ENCODE peak calls at places on chromosomes 16 and 17, in four cellular contexts. T is left lung; R is CD8-positive, alpha-beta T cell; Y is left ventricle myocardium inferior. J is an unnamed sample. For H3K4me1, the result is how much of the 10 kb centered on the place peaks cover.

GRCh38 chr16:27495191-27495590 is 54.5 kb downstream of the GTF3C1 start:
- DNase-seq in T (peak), R (no peak), Y (no peak), J (no peak)

GRCh38 chr16:56241596-56241995 is 50.3 kb downstream of the GNAO1 start:
- DNase-seq in T (no peak), R (no peak), Y (no peak), J (no peak)

GRCh38 chr16:19179890-19180490 is 11.9 kb downstream of the SYT17 start:
- DNase-seq in T (peak), R (no peak), Y (peak), J (peak)

GRCh38 chr16:73204359-73205152 is 156.6 kb upstream of the ZFHX3 start:
- DNase-seq in T (no peak), R (no peak), Y (no peak), J (no peak)

GRCh38 chr17:79365361-79365760 is 245.5 kb downstream of the RBFOX3 start:
- DNase-seq in T (no peak), R (no peak), Y (no peak), J (no peak)

GRCh38 chr17:51015145-51015558 is 105.5 kb downstream of the SPAG9 start:
- DNase-seq in T (no peak), R (no peak), Y (no peak), J (no peak)

GRCh38 chr16:48608452-48608851 is 1.5 kb downstream of the N4BP1 start:
- DNase-seq in T (no peak), R (peak), Y (no peak), J (no peak)

GRCh38 chr17:30372755-30373154 is 6.0 kb upstream of the CPD start:
- DNase-seq in T (no peak), R (no peak), Y (no peak), J (no peak)

GRCh38 chr16:69186642-69187386 is at the start of gene SNTB2:
- DNase-seq in T (peak), R (peak), Y (peak), J (peak)

GRCh38 chr17:46039592-46040186 is 40.6 kb downstream of the STH start:
- DNase-seq in T (no peak), R (no peak), Y (peak), J (no peak)

GRCh38 chr17:79042421-79043190 is 18.6 kb downstream of the C1QTNF1 start:
- DNase-seq in T (peak), R (peak), Y (peak), J (peak)

GRCh38 chr16:49786926-49787557 is 68.9 kb downstream of the ZNF423 start:
- DNase-seq in T (no peak), R (no peak), Y (no peak), J (no peak)

GRCh38 chr17:48055531-48056245 is 7.5 kb downstream of the NFE2L1 start:
- DNase-seq in T (no peak), R (no peak), Y (no peak), J (no peak)
- H3K4me1 ChIP-seq in T (under half), R (under half), Y (half or more), J (half or more)

GRCh38 chr16:634996-635395 is 1.1 kb downstream of the METTL26 start:
- DNase-seq in T (no peak), R (no peak), Y (no peak), J (no peak)
- H3K4me3 ChIP-seq in T (peak), R (no peak), Y (peak), J (peak)

GRCh38 chr17:27539152-27539551 is 82.9 kb downstream of the KSR1 start:
- DNase-seq in T (no peak), R (no peak), Y (no peak), J (no peak)
- H3K4me1 ChIP-seq in T (under half), R (under half), Y (under half), J (half or more)

GRCh38 chr16:10868089-10868488 is 8.9 kb upstream of the CIITA start:
- DNase-seq in T (no peak), R (no peak), Y (no peak), J (no peak)
- H3K4me3 ChIP-seq in T (no peak), R (no peak), Y (peak), J (peak)

DNA sequence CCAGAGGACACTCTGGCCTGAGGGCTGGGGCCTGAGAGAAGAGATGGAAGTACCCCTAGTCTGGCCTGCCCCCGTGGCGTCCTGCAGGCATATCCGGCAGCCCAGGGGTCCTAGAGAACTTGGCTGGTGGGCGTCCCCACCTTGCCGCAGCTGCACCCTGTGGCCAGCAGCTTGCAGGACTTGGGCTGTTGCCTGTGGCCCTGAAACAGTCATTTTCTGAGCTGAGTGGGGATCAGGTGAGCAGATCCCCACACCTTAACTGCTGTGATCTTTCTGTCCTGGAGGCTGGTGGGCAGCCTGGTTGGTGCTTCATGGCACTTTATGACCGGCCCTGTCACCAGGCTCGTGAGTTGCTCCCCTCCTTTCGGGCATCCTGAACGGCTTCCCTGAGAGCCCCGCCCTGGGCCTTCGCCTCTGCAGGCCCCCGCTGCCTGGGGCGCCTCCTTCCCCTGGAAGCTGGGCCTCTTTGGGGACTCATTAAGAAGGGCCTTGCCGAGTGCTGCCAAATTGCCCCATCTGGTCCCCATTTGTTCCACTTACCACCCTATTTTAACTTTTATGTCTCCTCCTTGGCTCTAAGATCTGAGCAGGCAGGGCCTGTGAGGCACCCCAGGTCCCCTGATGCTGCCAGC is 298.7 kb downstream of the SEC14L1 start:
- DNase-seq in T (no peak), R (no peak), Y (peak), J (no peak)
- H3K4me1 ChIP-seq in T (half or more), R (half or more), Y (half or more), J (half or more)

GRCh38 chr17:76268015-76268749 is 3.0 kb downstream of the UBALD2 start:
- DNase-seq in T (peak), R (peak), Y (peak), J (peak)
- H3K4me3 ChIP-seq in T (no peak), R (peak), Y (peak), J (peak)

GRCh38 chr17:29151567-29151966 is 28.6 kb downstream of the MYO18A start:
- DNase-seq in T (no peak), R (no peak), Y (no peak), J (no peak)
- H3K4me1 ChIP-seq in T (under half), R (under half), Y (half or more), J (half or more)